ENCODE peak calls at places on chromosome 4, in four cellular contexts. One of them, this sample, is unnamed.

GRCh38 chr4:11423465-11423864 is 5.2 kb downstream of the HS3ST1 start:
- DNase-seq in H1: no peak
- DNase-seq in mesendoderm: peak
- DNase-seq in IMR-90: no peak
- DNase-seq in this sample: no peak

GRCh38 chr4:42483426-42484379 is 86.4 kb downstream of the SHISA3 start:
- DNase-seq in mesendoderm: no peak
- DNase-seq in H1: no peak
- DNase-seq in IMR-90: peak
- DNase-seq in this sample: no peak

GRCh38 chr4:54213001-54213400 is 16.1 kb upstream of the PDGFRA start:
- DNase-seq in H1: no peak
- DNase-seq in mesendoderm: no peak
- DNase-seq in IMR-90: no peak
- DNase-seq in this sample: no peak

GRCh38 chr4:32909722-32910121 is 2189.6 kb downstream of the PCDH7 start:
- DNase-seq in mesendoderm: peak
- DNase-seq in H1: no peak
- DNase-seq in IMR-90: no peak
- DNase-seq in this sample: peak

GRCh38 chr4:5959221-5959982 is 58.8 kb downstream of the C4orf50 start:
- DNase-seq in mesendoderm: no peak
- DNase-seq in H1: no peak
- DNase-seq in IMR-90: no peak
- DNase-seq in this sample: peak

GRCh38 chr4:87353592-87353991 is 30.9 kb upstream of the HSD17B13 start:
- DNase-seq in H1: peak
- DNase-seq in IMR-90: peak
- DNase-seq in mesendoderm: peak
- DNase-seq in this sample: peak

GRCh38 chr4:87451537-87451936 is 29.2 kb downstream of the NUDT9 start:
- DNase-seq in IMR-90: no peak
- DNase-seq in mesendoderm: peak
- DNase-seq in H1: no peak
- DNase-seq in this sample: no peak

GRCh38 chr4:40152642-40153041 is 44.2 kb upstream of the RHOH start:
- DNase-seq in H1: no peak
- DNase-seq in mesendoderm: no peak
- DNase-seq in IMR-90: no peak
- DNase-seq in this sample: no peak

GRCh38 chr4:65392488-65392887 is 277.8 kb downstream of the EPHA5 start:
- DNase-seq in IMR-90: no peak
- DNase-seq in mesendoderm: no peak
- DNase-seq in H1: no peak
- DNase-seq in this sample: no peak

GRCh38 chr4:146121757-146122156 is 53.8 kb upstream of the LSM6 start:
- DNase-seq in H1: no peak
- DNase-seq in IMR-90: no peak
- DNase-seq in mesendoderm: no peak
- DNase-seq in this sample: no peak

GRCh38 chr4:5018096-5018495 is 1.2 kb downstream of the CYTL1 start:
- DNase-seq in mesendoderm: no peak
- DNase-seq in H1: no peak
- DNase-seq in IMR-90: peak
- DNase-seq in this sample: peak

GRCh38 chr4:176671532-176671931 is 121.2 kb downstream of the VEGFC start:
- DNase-seq in IMR-90: peak
- DNase-seq in mesendoderm: no peak
- DNase-seq in H1: no peak
- DNase-seq in this sample: no peak
- H3K56ac ChIP-seq in IMR-90: no peak
- H3K56ac ChIP-seq in mesendoderm: no peak
- H3K56ac ChIP-seq in H1: no peak
- H3K56ac ChIP-seq in this sample: no peak

GRCh38 chr4:100497729-100498250 is 20.0 kb downstream of the EMCN start:
- DNase-seq in IMR-90: peak
- DNase-seq in mesendoderm: no peak
- DNase-seq in H1: no peak
- DNase-seq in this sample: no peak
- H3K27ac ChIP-seq in IMR-90: no peak
- H3K27ac ChIP-seq in mesendoderm: no peak
- H3K27ac ChIP-seq in H1: no peak
- H3K27ac ChIP-seq in this sample: no peak

DNA sequence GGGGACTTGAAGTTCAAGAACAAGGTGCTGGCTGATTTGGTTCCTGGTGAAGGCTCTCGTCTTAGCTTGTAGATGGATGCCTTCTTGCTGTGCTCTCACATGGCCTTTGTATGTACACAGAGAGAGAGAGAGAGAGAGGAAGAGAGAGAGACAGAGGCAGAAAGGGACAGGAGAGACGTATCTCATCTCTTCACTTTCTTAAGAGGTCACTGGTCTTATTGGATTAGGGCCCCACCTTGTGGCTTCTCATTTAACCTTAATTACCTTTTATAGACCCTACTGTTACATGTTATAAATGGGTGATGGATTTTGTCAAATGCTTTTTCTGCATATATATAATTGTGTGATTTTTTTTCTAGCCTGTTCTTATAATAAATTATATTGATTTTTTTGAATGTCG is 1444.2 kb downstream of the ADGRL3 start:
- DNase-seq in IMR-90: no peak
- DNase-seq in mesendoderm: peak
- DNase-seq in H1: no peak
- DNase-seq in this sample: peak
- H3K56ac ChIP-seq in IMR-90: no peak
- H3K56ac ChIP-seq in mesendoderm: no peak
- H3K56ac ChIP-seq in H1: no peak
- H3K56ac ChIP-seq in this sample: no peak

GRCh38 chr4:169841776-169842175 is 84.0 kb upstream of the HPF1 start:
- DNase-seq in H1: no peak
- DNase-seq in mesendoderm: no peak
- DNase-seq in IMR-90: no peak
- DNase-seq in this sample: no peak
- H3K27ac ChIP-seq in H1: no peak
- H3K27ac ChIP-seq in mesendoderm: no peak
- H3K27ac ChIP-seq in IMR-90: no peak
- H3K27ac ChIP-seq in this sample: no peak

GRCh38 chr4:57945298-57945697 is 835.1 kb upstream of the IGFBP7 start:
- DNase-seq in IMR-90: no peak
- DNase-seq in H1: no peak
- DNase-seq in mesendoderm: no peak
- DNase-seq in this sample: no peak

DNA sequence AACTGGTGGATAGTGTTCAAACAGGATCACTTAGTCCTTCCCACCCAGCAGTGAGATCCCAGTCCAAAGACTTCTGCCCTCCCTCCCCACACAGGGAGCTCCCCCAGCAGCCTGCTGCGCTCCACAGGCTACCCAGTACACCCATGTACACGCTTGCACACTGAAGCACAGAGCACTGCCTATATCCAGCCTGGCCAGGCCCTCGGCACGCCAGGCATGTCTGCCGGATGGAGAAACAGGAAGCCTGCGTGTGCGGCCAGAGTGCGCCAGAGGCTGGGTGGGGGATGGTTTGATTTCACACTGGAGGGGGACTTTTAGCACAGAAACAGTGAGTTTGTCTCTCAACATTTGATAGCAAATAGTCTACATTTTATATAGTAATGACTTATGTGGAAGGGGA is 833.5 kb upstream of the IGFBP7 start:
- DNase-seq in H1: no peak
- DNase-seq in IMR-90: no peak
- DNase-seq in mesendoderm: no peak
- DNase-seq in this sample: no peak
- H3K56ac ChIP-seq in H1: no peak
- H3K56ac ChIP-seq in IMR-90: no peak
- H3K56ac ChIP-seq in mesendoderm: no peak
- H3K56ac ChIP-seq in this sample: no peak

GRCh38 chr4:81602853-81603252 is 131.1 kb upstream of the RASGEF1B start:
- DNase-seq in H1: no peak
- DNase-seq in mesendoderm: no peak
- DNase-seq in IMR-90: no peak
- DNase-seq in this sample: no peak

GRCh38 chr4:81604683-81605082 is 133.0 kb upstream of the RASGEF1B start:
- DNase-seq in mesendoderm: peak
- DNase-seq in H1: no peak
- DNase-seq in IMR-90: no peak
- DNase-seq in this sample: no peak

GRCh38 chr4:81600511-81601269 is 129.0 kb upstream of the RASGEF1B start:
- DNase-seq in H1: no peak
- DNase-seq in mesendoderm: peak
- DNase-seq in IMR-90: no peak
- DNase-seq in this sample: no peak

GRCh38 chr4:81599646-81600231 is 128.0 kb upstream of the RASGEF1B start:
- DNase-seq in mesendoderm: no peak
- DNase-seq in H1: no peak
- DNase-seq in IMR-90: no peak
- DNase-seq in this sample: no peak

DNA sequence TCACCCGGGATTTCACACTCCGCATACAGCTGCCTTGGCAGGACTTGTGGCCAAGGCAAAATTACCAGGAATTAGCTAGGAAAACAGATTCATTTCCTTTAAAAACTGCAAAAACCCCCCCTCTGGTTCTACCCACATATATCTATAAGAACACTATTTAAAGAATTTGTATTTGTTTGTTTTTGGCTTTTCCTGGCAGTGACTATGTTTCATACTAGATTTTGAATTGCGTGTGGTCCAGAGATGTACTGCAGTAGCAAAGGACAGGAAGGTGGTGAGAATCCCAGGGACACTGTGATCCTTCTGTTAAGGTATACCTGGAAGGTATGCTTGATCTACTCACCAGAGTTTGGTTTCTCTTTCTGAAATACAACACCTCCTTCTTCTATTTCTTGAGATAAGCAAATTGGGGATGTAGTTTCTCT is 129.6 kb upstream of the RASGEF1B start:
- DNase-seq in mesendoderm: peak
- DNase-seq in H1: no peak
- DNase-seq in IMR-90: no peak
- DNase-seq in this sample: no peak
- H3K27ac ChIP-seq in mesendoderm: no peak
- H3K27ac ChIP-seq in H1: no peak
- H3K27ac ChIP-seq in IMR-90: no peak
- H3K27ac ChIP-seq in this sample: no peak

DNA sequence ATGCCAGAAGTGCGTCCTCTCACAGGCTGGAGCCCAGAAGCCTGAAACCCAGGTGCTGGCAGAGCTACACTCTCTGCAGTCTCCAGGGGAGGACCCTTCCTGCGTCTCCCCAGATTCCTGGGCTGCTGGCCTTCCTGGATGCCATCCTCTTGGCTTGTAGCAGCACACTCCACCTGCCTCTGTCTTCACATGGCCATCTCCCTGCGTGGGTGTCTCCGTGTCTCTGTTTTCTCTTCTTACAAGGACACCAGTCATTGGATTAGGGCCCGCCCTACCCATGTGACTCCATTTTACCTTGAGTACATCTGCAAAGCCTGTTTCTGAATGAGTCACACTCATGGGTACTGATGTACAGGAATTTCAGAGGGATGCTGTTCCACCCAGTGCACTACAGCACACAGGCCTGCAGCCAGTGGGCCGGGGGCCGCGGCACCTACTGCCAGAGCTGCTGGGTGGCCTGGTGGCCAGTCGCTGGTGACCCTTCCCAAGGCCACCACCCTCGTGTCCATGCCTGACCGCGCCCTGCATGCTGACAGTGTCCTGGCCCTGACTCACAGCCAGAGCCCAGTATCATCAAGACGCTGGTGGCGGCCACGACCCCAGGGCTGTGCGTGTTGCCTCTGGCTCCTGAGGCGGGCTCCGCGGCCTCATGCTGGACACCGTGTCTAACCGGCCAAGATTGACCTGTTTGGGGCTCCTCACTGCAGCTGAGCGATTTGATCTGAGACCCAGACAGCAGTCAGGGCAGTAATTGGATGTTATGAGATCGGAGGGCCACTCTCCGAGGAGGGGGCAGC is 63.6 kb upstream of the NKX1-1 start:
- DNase-seq in IMR-90: no peak
- DNase-seq in H1: no peak
- DNase-seq in mesendoderm: no peak
- DNase-seq in this sample: no peak
- H3K56ac ChIP-seq in IMR-90: no peak
- H3K56ac ChIP-seq in H1: no peak
- H3K56ac ChIP-seq in mesendoderm: no peak
- H3K56ac ChIP-seq in this sample: no peak

GRCh38 chr4:38366451-38366850 is 297.5 kb upstream of the KLF3 start:
- DNase-seq in mesendoderm: no peak
- DNase-seq in IMR-90: no peak
- DNase-seq in H1: no peak
- DNase-seq in this sample: no peak
- H3K27ac ChIP-seq in mesendoderm: no peak
- H3K27ac ChIP-seq in IMR-90: no peak
- H3K27ac ChIP-seq in H1: no peak
- H3K27ac ChIP-seq in this sample: no peak

DNA sequence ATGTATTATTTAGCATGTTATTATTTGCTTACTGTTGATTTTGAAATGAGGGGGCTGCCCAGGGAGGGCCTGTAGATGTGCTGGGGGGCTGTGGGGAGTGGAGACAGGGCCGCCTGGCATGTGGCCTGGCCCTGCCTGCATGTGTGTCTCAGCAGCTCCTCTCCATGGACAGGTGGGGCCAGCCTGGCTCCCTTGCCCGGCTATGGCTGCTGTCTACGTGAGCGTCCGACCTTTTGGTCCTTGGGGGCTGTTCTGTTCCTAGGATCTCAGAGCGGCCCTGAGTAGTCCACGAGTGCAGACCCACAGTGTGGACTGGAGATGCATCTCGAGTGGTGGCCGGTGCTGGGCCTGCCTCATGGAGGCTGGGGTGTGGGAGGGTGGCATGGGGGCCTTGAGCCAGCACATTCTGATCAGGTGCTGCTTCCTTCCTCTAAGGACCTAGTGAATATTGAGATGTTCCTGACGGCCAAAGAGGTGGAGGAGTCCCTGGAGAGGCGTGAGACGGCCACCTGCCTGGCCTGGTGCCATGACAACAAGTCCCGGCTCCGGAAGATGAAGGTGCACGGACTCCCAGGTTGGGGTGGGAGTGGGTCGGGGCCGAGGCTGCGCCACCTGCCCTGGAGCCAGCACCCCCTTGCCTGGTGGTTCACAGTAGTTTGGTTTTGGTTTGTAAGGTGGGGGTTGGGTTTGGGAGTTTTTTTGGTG is 24.9 kb upstream of the UVSSA start:
- DNase-seq in H1: no peak
- DNase-seq in IMR-90: no peak
- DNase-seq in mesendoderm: no peak
- DNase-seq in this sample: no peak
- H3K56ac ChIP-seq in H1: no peak
- H3K56ac ChIP-seq in IMR-90: no peak
- H3K56ac ChIP-seq in mesendoderm: no peak
- H3K56ac ChIP-seq in this sample: no peak